ENCODE peak calls at places on chromosome 13, in eight cellular contexts. M, G, O, Q, L, V, J and U are unnamed samples.

GRCh38 chr13:31495336-31495735 is 244.0 kb upstream of the RXFP2 start:
- DNase-seq in J (no peak), G (no peak), Q (no peak), O (no peak), L (no peak), M (no peak), V (no peak), U (no peak)

GRCh38 chr13:108269601-108270328 is at the start of gene TNFSF13B:
- DNase-seq in O (peak; percentile 40), G (peak; percentile 68), L (peak; percentile 85), J (peak; percentile 66), M (peak; percentile 42), V (no peak), Q (peak; percentile 57), U (peak; percentile 60)

GRCh38 chr13:79990048-79990447 is 350.9 kb downstream of the SPRY2 start:
- DNase-seq in O (peak; percentile 42), M (no peak), G (no peak), J (no peak), L (no peak), V (no peak), Q (no peak), U (no peak)

GRCh38 chr13:24747248-24748151 is 16.5 kb upstream of the RNF17 start:
- DNase-seq in L (peak; percentile 76), M (no peak), J (no peak), O (no peak), G (no peak), Q (peak; percentile 24), V (no peak), U (no peak)

GRCh38 chr13:68023838-68024581 is 793.9 kb upstream of the PCDH9 start:
- DNase-seq in O (no peak), M (no peak), L (no peak), V (no peak), G (no peak), J (no peak), Q (peak; percentile 13), U (no peak)

GRCh38 chr13:88919970-88920628 is 1248.9 kb downstream of the SLITRK5 start:
- DNase-seq in V (no peak), J (no peak), M (no peak), O (no peak), L (no peak), Q (no peak), G (no peak), U (no peak)

GRCh38 chr13:79522583-79522982 is 41.6 kb downstream of the NDFIP2 start:
- DNase-seq in Q (no peak), L (no peak), G (no peak), V (no peak), M (no peak), J (no peak), O (peak; percentile 51), U (peak; percentile 45)

GRCh38 chr13:75963318-75963717 is 327.2 kb downstream of the LMO7 start:
- DNase-seq in Q (no peak), O (peak; percentile 1), L (no peak), V (no peak), M (no peak), G (no peak), J (no peak), U (no peak)

DNA sequence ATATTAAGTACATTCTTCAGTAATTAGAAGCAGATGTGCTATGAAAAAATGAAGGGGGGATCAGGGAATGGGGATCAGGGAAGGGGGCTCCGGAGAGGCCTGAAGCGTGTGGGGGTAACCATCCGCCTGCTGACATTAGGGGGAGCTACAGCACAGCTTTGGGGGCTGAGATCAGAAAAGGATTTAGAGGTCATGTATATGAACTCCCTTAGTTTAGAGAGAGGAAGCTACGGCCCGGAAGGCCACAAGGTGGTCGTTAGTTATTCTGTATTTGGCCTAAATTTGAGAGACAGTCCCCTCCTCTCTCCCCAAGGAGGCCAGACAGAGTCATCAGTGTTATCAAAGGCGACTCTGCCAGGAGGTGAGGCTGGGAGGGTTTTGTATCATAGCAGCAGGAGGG is 99.0 kb downstream of the TM9SF2 start:
- DNase-seq in L (no peak), J (no peak), O (no peak), M (no peak), G (no peak), Q (no peak), V (no peak), U (no peak)
- TF ChIP-seq CTCF in L (no peak), J (peak; percentile 29), O (no peak), M (peak; percentile 17), G (no peak), Q (no peak), V (peak; percentile 11), U (no peak)

GRCh38 chr13:110352735-110353134 is 45.7 kb downstream of the COL4A2 start:
- DNase-seq in J (no peak), M (no peak), G (no peak), L (peak; percentile 75), Q (no peak), O (no peak), V (no peak), U (no peak)
- TF ChIP-seq CTCF in J (no peak), M (no peak), G (no peak), L (no peak), Q (no peak), O (peak; percentile 3), V (peak; percentile 22), U (peak; percentile 24)

GRCh38 chr13:61286148-61286745 is 129.4 kb downstream of the PCDH20 start:
- DNase-seq in V (no peak), G (no peak), L (no peak), Q (no peak), M (no peak), J (no peak), O (no peak), U (no peak)
- TF ChIP-seq CTCF in V (no peak), G (no peak), L (no peak), Q (no peak), M (peak; percentile 16), J (no peak), O (no peak), U (no peak)

DNA sequence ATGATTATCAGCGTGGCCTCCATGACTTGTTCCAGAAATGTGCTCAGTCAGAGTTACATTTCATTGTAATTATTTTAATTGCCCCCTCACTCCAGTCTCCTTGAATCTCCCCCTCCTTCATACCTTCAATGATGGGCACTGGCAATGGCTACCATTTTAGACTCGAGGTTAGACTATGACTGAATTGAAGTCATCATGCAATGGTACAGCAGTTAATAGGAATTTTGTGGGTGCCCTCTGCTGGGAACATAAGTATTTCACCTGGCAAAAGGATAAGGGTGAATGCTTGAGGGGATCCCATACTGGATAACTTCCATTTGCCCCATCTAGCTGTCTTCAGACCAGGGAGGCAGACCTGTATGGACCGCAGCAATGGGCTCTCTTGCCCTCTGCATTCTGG is 32.2 kb upstream of the USP12 start:
- DNase-seq in Q (no peak), G (no peak), L (no peak), V (no peak), O (peak; percentile 12), M (no peak), J (no peak), U (no peak)
- TF ChIP-seq CTCF in Q (peak; percentile 17), G (no peak), L (no peak), V (peak; percentile 30), O (peak; percentile 23), M (peak; percentile 47), J (no peak), U (peak; percentile 5)

DNA sequence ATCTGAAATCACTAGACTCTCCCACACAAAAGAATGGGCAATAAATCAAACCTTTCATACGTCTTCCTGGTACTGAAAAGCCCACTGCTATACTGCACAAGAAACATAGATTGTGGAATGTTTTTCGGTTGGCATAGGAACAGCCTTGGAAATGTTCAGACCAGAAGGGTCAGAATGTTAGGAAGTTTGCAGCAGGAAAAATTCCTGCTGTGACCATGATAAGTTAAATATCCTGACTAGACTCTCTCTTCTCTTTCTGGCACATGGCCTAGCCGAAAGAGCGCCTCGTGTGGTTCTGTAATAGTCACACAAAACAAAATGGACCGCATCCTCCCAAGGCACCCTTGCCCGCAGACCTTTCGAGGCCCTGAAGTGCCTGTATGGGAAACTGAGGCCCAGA is 427.2 kb downstream of the COG6 start:
- DNase-seq in V (no peak), L (peak; percentile 43), G (no peak), O (no peak), J (no peak), Q (no peak), M (no peak), U (no peak)
- TF ChIP-seq CTCF in V (no peak), L (no peak), G (no peak), O (no peak), J (no peak), Q (no peak), M (no peak), U (no peak)

DNA sequence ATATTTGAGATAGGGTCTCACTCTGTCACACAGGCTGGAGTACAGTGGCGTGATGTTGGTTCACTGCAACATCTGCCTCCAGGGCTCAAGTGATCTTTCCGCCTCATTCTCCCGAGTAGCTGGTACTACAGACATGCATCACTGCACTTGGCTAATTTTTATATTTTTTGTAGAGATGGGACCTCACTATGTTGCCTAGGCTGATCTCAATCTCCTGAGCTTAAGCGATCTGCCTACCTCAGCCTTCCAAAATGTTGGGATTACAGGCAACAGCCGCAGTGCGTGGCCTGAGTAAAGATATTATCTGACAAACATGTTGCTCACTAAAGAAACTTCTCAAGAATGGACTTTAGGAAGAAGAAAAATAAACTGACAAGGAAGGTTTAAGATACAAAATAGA is 125.4 kb upstream of the ABCC4 start:
- DNase-seq in M (no peak), Q (no peak), O (no peak), V (no peak), J (no peak), G (no peak), L (no peak), U (no peak)
- TF ChIP-seq CTCF in M (no peak), Q (no peak), O (no peak), V (no peak), J (no peak), G (no peak), L (no peak), U (no peak)

GRCh38 chr13:109764474-109765292 is 21.7 kb downstream of the IRS2 start:
- DNase-seq in J (no peak), G (no peak), O (no peak), L (no peak), V (no peak), M (no peak), Q (no peak), U (no peak)
- TF ChIP-seq CTCF in J (no peak), G (no peak), O (peak; percentile 17), L (no peak), V (no peak), M (peak; percentile 20), Q (no peak), U (no peak)